ENCODE peak calls at places on chromosomes 4 and X, in seven cellular contexts. U is KBM-7; J is skeletal muscle cell; A is stimulated activated CD4-positive, alpha-beta T cell treated with anti-CD3 and anti-CD28 coated beads, Interleukin-1b, Interleukin-23, amount 100 ng/mL, for 1 hour; Z is HS-27A; X is M059J; V is mesendoderm. B is an unnamed sample.

GRCh38 chr4:137609693-137610450 is 77.6 kb upstream of the PCDH18 start:
- DNase-seq in U (no peak), J (peak; percentile 16), A (no peak), Z (no peak), X (peak; percentile 34), V (peak; percentile 44), B (no peak)

GRCh38 chrX:135437867-135438733 is 16.4 kb downstream of the SMIM10L2A start:
- DNase-seq in U (peak; percentile 24), J (no peak), A (no peak), Z (no peak), X (no peak), V (peak; percentile 11), B (peak; percentile 41)

GRCh38 chr4:108941914-108942379 is 179.1 kb upstream of the ETNPPL start:
- DNase-seq in U (peak; percentile 46), J (no peak), A (no peak), Z (no peak), X (no peak), V (no peak), B (no peak)

GRCh38 chr4:67861513-67861912 is 22.3 kb downstream of the TMPRSS11D start:
- DNase-seq in U (no peak), J (peak; percentile 39), A (no peak), Z (no peak), X (peak; percentile 1), V (no peak), B (no peak)

GRCh38 chr4:169115897-169116254 is 105.8 kb upstream of the CBR4 start:
- DNase-seq in U (no peak), J (peak; percentile 92), A (no peak), Z (peak; percentile 57), X (peak; percentile 86), V (peak; percentile 66), B (no peak)

GRCh38 chrX:145716226-145716625 is 101.4 kb upstream of the SLITRK2 start:
- DNase-seq in U (no peak), J (no peak), A (no peak), Z (no peak), X (no peak), V (no peak), B (no peak)

GRCh38 chr4:16713271-16713670 is 185.2 kb downstream of the LDB2 start:
- DNase-seq in U (no peak), J (no peak), A (no peak), Z (no peak), X (no peak), V (no peak), B (no peak)

GRCh38 chr4:186554485-186554884 is 882 bp downstream of the MTNR1A start:
- DNase-seq in U (no peak), J (no peak), A (no peak), Z (no peak), X (peak; percentile 14), V (peak; percentile 82), B (no peak)

GRCh38 chrX:111006119-111006518 is 89.9 kb upstream of the PAK3 start:
- DNase-seq in U (no peak), J (no peak), A (no peak), Z (no peak), X (no peak), V (no peak), B (no peak)

GRCh38 chr4:102466298-102466697 is 34.9 kb upstream of the NFKB1 start:
- DNase-seq in U (no peak), J (peak; percentile 8), A (no peak), Z (no peak), X (peak; percentile 26), V (no peak), B (no peak)

GRCh38 chr4:7863911-7864681 is 75.6 kb downstream of the AFAP1 start:
- DNase-seq in U (peak; percentile 31), J (no peak), A (no peak), Z (no peak), X (no peak), V (no peak), B (no peak)

GRCh38 chrX:115560211-115560977 is 580 bp upstream of the PLS3 start:
- DNase-seq in U (no peak), J (no peak), A (no peak), Z (peak; percentile 82), X (peak; percentile 92), V (peak; percentile 40), B (no peak)

GRCh38 chr4:111641813-111642579 is 503.3 kb upstream of the FAM241A start:
- DNase-seq in U (peak; percentile 78), J (peak; percentile 87), A (no peak), Z (peak; percentile 55), X (peak; percentile 73), V (peak; percentile 92), B (no peak)

GRCh38 chrX:44872319-44872816 is 620 bp upstream of the KDM6A start:
- DNase-seq in U (peak; percentile 64), J (no peak), A (no peak), Z (no peak), X (peak; percentile 33), V (no peak), B (peak; percentile 85)

GRCh38 chr4:13705521-13706035 is 78.1 kb upstream of the BOD1L1 start:
- DNase-seq in U (no peak), J (no peak), A (no peak), Z (no peak), X (peak; percentile 84), V (peak; percentile 0), B (no peak)

GRCh38 chr4:76198411-76199237 is 15.0 kb downstream of the SCARB2 start:
- DNase-seq in U (peak; percentile 87), J (peak; percentile 82), A (no peak), Z (no peak), X (peak; percentile 74), V (peak; percentile 32), B (peak; percentile 77)

GRCh38 chr4:84677995-84678394 is 95.1 kb downstream of the CDS1 start:
- DNase-seq in U (no peak), J (no peak), A (no peak), Z (no peak), X (no peak), V (no peak), B (no peak)

GRCh38 chr4:22978656-22979055 is 285.9 kb downstream of the GBA3 start:
- DNase-seq in U (no peak), J (no peak), A (no peak), Z (no peak), X (no peak), V (no peak), B (no peak)

GRCh38 chr4:140331245-140331644 is 42.2 kb upstream of the SCOC start:
- DNase-seq in U (peak; percentile 79), J (no peak), A (no peak), Z (no peak), X (no peak), V (no peak), B (no peak)

GRCh38 chr4:96170198-96170597 is 330.3 kb downstream of the PDHA2 start:
- DNase-seq in U (no peak), J (no peak), A (no peak), Z (no peak), X (no peak), V (peak; percentile 19), B (no peak)

GRCh38 chr4:98662619-98663225 is 4.3 kb upstream of the TSPAN5 start:
- DNase-seq in U (peak; percentile 59), J (no peak), A (no peak), Z (no peak), X (no peak), V (peak; percentile 38), B (no peak)

GRCh38 chrX:35809816-35810215 is 11.7 kb downstream of the MAGEB16 start:
- DNase-seq in U (no peak), J (no peak), A (no peak), Z (no peak), X (no peak), V (no peak), B (no peak)

GRCh38 chr4:5895287-5895686 is 2.4 kb upstream of the CRMP1 start:
- DNase-seq in U (no peak), J (no peak), A (no peak), Z (no peak), X (no peak), V (no peak), B (no peak)

GRCh38 chr4:3484057-3484973 is 21.2 kb downstream of the DOK7 start:
- DNase-seq in U (no peak), J (no peak), A (no peak), Z (no peak), X (peak; percentile 85), V (no peak), B (peak; percentile 95)

GRCh38 chrX:3120426-3120825 is 79.2 kb downstream of the ARSF start:
- DNase-seq in U (no peak), J (no peak), A (no peak), Z (no peak), X (no peak), V (no peak), B (no peak)

B was measured in aorta.